ENCODE peak calls at places on chromosomes 16 and 17, in eight cellular contexts. V is cardiac muscle cell, Y is A549, N is heart left ventricle, X is upper lobe of right lung, G is uterus, Z is lung, D is AG10803. M is an unnamed sample.

GRCh38 chr17:10657123-10657522 is at the start of gene MYH3:
- DNase-seq in V (no peak), Y (no peak), N (no peak), X (no peak), G (no peak), Z (no peak), D (no peak), M (no peak)

GRCh38 chr16:87761020-87761506 is 4.7 kb downstream of the KLHDC4 start:
- DNase-seq in V (no peak), Y (no peak), N (no peak), X (no peak), G (no peak), Z (no peak), D (no peak), M (no peak)

GRCh38 chr17:33484559-33484958 is 191.5 kb upstream of the ASIC2 start:
- DNase-seq in V (no peak), Y (no peak), N (no peak), X (no peak), G (no peak), Z (no peak), D (no peak), M (no peak)

GRCh38 chr16:12289175-12290063 is 312.9 kb downstream of the SNX29 start:
- DNase-seq in V (no peak), Y (no peak), N (no peak), X (no peak), G (no peak), Z (peak), D (no peak), M (peak)

GRCh38 chr16:73015612-73016487 is 32.1 kb downstream of the ZFHX3 start:
- DNase-seq in V (no peak), Y (peak), N (no peak), X (peak), G (no peak), Z (peak), D (no peak), M (no peak)

GRCh38 chr17:43956222-43956621 is 2.5 kb upstream of the PYY start:
- DNase-seq in V (no peak), Y (no peak), N (no peak), X (no peak), G (no peak), Z (no peak), D (no peak), M (no peak)

GRCh38 chr17:17161759-17162158 is 44.4 kb downstream of the PLD6 start:
- DNase-seq in V (no peak), Y (no peak), N (no peak), X (no peak), G (no peak), Z (no peak), D (no peak), M (no peak)

GRCh38 chr16:75789237-75789636 is 62.9 kb upstream of the CPHXL start:
- DNase-seq in V (peak), Y (peak), N (no peak), X (no peak), G (no peak), Z (no peak), D (peak), M (peak)

GRCh38 chr17:29713626-29714025 is 90.9 kb upstream of the CORO6 start:
- DNase-seq in V (no peak), Y (no peak), N (no peak), X (no peak), G (no peak), Z (no peak), D (no peak), M (no peak)

GRCh38 chr16:65532218-65532617 is 410.4 kb upstream of the CDH11 start:
- DNase-seq in V (no peak), Y (no peak), N (no peak), X (no peak), G (no peak), Z (no peak), D (no peak), M (no peak)

GRCh38 chr17:73571524-73572130 is 72.6 kb downstream of the SDK2 start:
- DNase-seq in V (no peak), Y (no peak), N (no peak), X (peak), G (no peak), Z (peak), D (no peak), M (no peak)

GRCh38 chr17:9467518-9467917 is 108.1 kb downstream of the STX8 start:
- DNase-seq in V (peak), Y (no peak), N (no peak), X (no peak), G (no peak), Z (no peak), D (no peak), M (no peak)

GRCh38 chr16:79972053-79972704 is 371.6 kb upstream of the MAF start:
- DNase-seq in V (no peak), Y (peak), N (no peak), X (no peak), G (no peak), Z (no peak), D (no peak), M (no peak)

GRCh38 chr16:68234188-68235104 is 1.5 kb downstream of the ESRP2 start:
- DNase-seq in V (no peak), Y (no peak), N (no peak), X (peak), G (no peak), Z (peak), D (no peak), M (no peak)

GRCh38 chr16:6573577-6573976 is 759.1 kb upstream of the RBFOX1 start:
- DNase-seq in V (peak), Y (no peak), N (no peak), X (peak), G (no peak), Z (no peak), D (no peak), M (no peak)

GRCh38 chr16:58026139-58026704 is 668 bp downstream of the MMP15 start:
- DNase-seq in V (no peak), Y (peak), N (peak), X (peak), G (no peak), Z (peak), D (peak), M (peak)

GRCh38 chr16:47695746-47696145 is 234.6 kb downstream of the PHKB start:
- DNase-seq in V (no peak), Y (no peak), N (no peak), X (no peak), G (no peak), Z (no peak), D (no peak), M (no peak)

GRCh38 chr16:50570354-50570753 is 22.2 kb downstream of the NKD1 start:
- DNase-seq in V (no peak), Y (no peak), N (no peak), X (no peak), G (no peak), Z (no peak), D (no peak), M (no peak)

GRCh38 chr16:18931756-18932155 is 5.5 kb upstream of the SMG1 start:
- DNase-seq in V (no peak), Y (no peak), N (peak), X (no peak), G (no peak), Z (no peak), D (no peak), M (no peak)

GRCh38 chr17:6098050-6098449 is 27.9 kb downstream of the WSCD1 start:
- DNase-seq in V (no peak), Y (no peak), N (no peak), X (peak), G (no peak), Z (no peak), D (no peak), M (no peak)

GRCh38 chr17:12973496-12974318 is 44.1 kb downstream of the ELAC2 start:
- DNase-seq in V (peak), Y (no peak), N (no peak), X (peak), G (no peak), Z (no peak), D (no peak), M (no peak)

GRCh38 chr16:28569011-28569410 is 15.3 kb downstream of the SGF29 start:
- DNase-seq in V (no peak), Y (no peak), N (no peak), X (no peak), G (no peak), Z (no peak), D (peak), M (peak)

GRCh38 chr17:28738680-28739384 is 5.0 kb upstream of the TRAF4 start:
- DNase-seq in V (no peak), Y (no peak), N (peak), X (no peak), G (no peak), Z (no peak), D (no peak), M (no peak)

GRCh38 chr17:36082062-36082461 is 7.9 kb downstream of the CCL3 start:
- DNase-seq in V (no peak), Y (no peak), N (no peak), X (no peak), G (no peak), Z (no peak), D (no peak), M (no peak)

GRCh38 chr16:72124148-72124547 is 30.5 kb downstream of the DHX38 start:
- DNase-seq in V (no peak), Y (no peak), N (no peak), X (peak), G (no peak), Z (no peak), D (no peak), M (no peak)

GRCh38 chr16:88630433-88630832 is 7.9 kb upstream of the IL17C start:
- DNase-seq in V (no peak), Y (no peak), N (no peak), X (no peak), G (no peak), Z (no peak), D (no peak), M (no peak)

GRCh38 chr17:39979021-39979660 is 1.5 kb upstream of the PSMD3 start:
- DNase-seq in V (no peak), Y (peak), N (no peak), X (no peak), G (peak), Z (no peak), D (peak), M (peak)

GRCh38 chr16:51409001-51409675 is 258.1 kb upstream of the SALL1 start:
- DNase-seq in V (no peak), Y (no peak), N (no peak), X (no peak), G (peak), Z (no peak), D (peak), M (peak)

GRCh38 chr17:68288804-68289203 is 2.1 kb downstream of the SLC16A6 start:
- DNase-seq in V (no peak), Y (peak), N (no peak), X (no peak), G (no peak), Z (no peak), D (no peak), M (no peak)

GRCh38 chr17:73354423-73355284 is 42.9 kb upstream of the CDC42EP4 start:
- DNase-seq in V (no peak), Y (no peak), N (no peak), X (no peak), G (no peak), Z (no peak), D (no peak), M (no peak)

GRCh38 chr16:82138478-82139285 is 31.3 kb downstream of the MPHOSPH6 start:
- DNase-seq in V (no peak), Y (no peak), N (no peak), X (no peak), G (no peak), Z (no peak), D (no peak), M (no peak)

GRCh38 chr16:88438084-88438870 is 14.8 kb upstream of the ZFPM1 start:
- DNase-seq in V (no peak), Y (no peak), N (no peak), X (no peak), G (no peak), Z (no peak), D (no peak), M (no peak)

GRCh38 chr16:47197536-47198179 is 53.9 kb upstream of the NETO2 start:
- DNase-seq in V (no peak), Y (no peak), N (peak), X (no peak), G (no peak), Z (no peak), D (peak), M (peak)

GRCh38 chr16:70685938-70686375 is at the start of gene MTSS2:
- DNase-seq in V (peak), Y (peak), N (peak), X (peak), G (peak), Z (peak), D (peak), M (peak)

GRCh38 chr16:27449434-27450188 is 47.6 kb downstream of the IL21R start:
- DNase-seq in V (no peak), Y (no peak), N (no peak), X (no peak), G (no peak), Z (no peak), D (no peak), M (no peak)

GRCh38 chr16:58588406-58588805 is 41.2 kb downstream of the CNOT1 start:
- DNase-seq in V (no peak), Y (no peak), N (no peak), X (no peak), G (no peak), Z (no peak), D (no peak), M (no peak)

GRCh38 chr16:69399361-69399760 is 13.6 kb upstream of the TERF2 start:
- DNase-seq in V (no peak), Y (no peak), N (no peak), X (no peak), G (no peak), Z (no peak), D (peak), M (peak)

GRCh38 chr16:2486645-2487516 is 12.0 kb downstream of the TBC1D24 start:
- DNase-seq in V (no peak), Y (no peak), N (peak), X (peak), G (no peak), Z (peak), D (no peak), M (no peak)

GRCh38 chr17:70041575-70041974 is 33.5 kb upstream of the KCNJ16 start:
- DNase-seq in V (no peak), Y (no peak), N (no peak), X (no peak), G (no peak), Z (no peak), D (no peak), M (no peak)

GRCh38 chr16:85525464-85526117 is 87.5 kb upstream of the GSE1 start:
- DNase-seq in V (no peak), Y (no peak), N (no peak), X (no peak), G (no peak), Z (no peak), D (no peak), M (no peak)
- TF ChIP-seq CTCF in V (no peak), Y (no peak), N (no peak), X (no peak), G (no peak), Z (no peak), D (peak), M (no peak)

GRCh38 chr17:79728169-79728907 is 2.4 kb upstream of the ENPP7 start:
- DNase-seq in V (peak), Y (peak), N (peak), X (peak), G (peak), Z (peak), D (peak), M (peak)
- H3K4me3 ChIP-seq in V (no peak), Y (no peak), N (peak), X (peak), G (peak), Z (no peak), D (peak), M (peak)

DNA sequence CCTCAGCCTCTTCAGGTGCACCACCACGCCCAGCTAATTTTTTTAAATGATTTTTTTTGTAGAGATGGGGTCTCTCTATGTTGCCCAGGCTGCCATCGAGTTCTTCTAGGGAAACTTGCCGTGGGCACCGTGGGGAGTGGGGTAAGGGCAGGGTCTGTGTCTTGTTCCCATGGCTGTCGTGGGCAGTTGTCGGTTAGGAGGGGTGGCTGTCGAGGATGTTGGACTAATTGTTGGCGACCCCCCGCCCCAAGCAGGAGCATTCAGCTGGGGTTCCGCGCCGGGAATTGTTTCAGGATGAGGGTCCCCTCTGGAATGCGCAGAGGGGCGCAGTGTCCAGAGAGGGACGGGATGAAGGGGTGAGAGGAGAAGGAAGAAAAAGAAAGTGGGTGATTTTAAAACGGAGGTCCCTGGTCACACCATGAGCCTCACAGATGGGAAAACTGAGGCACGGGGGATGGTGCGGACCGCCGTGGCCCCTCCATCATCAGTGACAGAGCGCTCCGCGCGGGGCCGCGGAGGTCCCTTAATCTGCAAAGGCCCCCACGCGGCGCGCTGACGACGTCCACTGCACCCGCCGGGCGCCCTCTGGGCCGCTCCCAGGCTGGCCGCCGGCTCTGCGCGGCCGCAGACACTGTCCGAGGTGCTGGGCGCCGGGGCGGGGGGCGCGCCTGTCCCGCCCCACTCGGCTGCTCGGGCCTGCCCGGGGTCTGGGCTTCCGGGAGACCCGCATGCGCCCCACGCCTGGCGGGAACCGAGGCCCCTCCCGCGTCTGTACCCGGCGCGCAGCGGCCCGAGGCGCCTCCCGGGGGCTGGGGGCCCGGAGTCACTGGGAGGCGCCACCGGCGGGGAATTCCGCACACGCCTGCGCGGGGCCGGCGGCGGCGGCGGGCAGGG is 763 bp upstream of the RNF213 start:
- DNase-seq in V (peak), Y (peak), N (peak), X (peak), G (peak), Z (peak), D (peak), M (peak)
- TF ChIP-seq CTCF in V (no peak), Y (peak), N (no peak), X (no peak), G (no peak), Z (no peak), D (no peak), M (no peak)

GRCh38 chr17:83111516-83112282 is 32.3 kb downstream of the METRNL start:
- DNase-seq in V (no peak), Y (no peak), N (no peak), X (no peak), G (no peak), Z (no peak), D (no peak), M (no peak)

GRCh38 chr17:83109386-83109785 is 30.0 kb downstream of the METRNL start:
- DNase-seq in V (no peak), Y (no peak), N (no peak), X (no peak), G (no peak), Z (no peak), D (no peak), M (no peak)

GRCh38 chr17:83109793-83110645 is 30.6 kb downstream of the METRNL start:
- DNase-seq in V (peak), Y (peak), N (peak), X (peak), G (peak), Z (peak), D (peak), M (peak)

GRCh38 chr17:83108709-83109108 is 29.3 kb downstream of the METRNL start:
- DNase-seq in V (no peak), Y (no peak), N (no peak), X (no peak), G (no peak), Z (no peak), D (no peak), M (no peak)

GRCh38 chr17:83110755-83111154 is 31.3 kb downstream of the METRNL start:
- DNase-seq in V (no peak), Y (no peak), N (peak), X (no peak), G (no peak), Z (no peak), D (peak), M (peak)
- H3K4me3 ChIP-seq in V (no peak), Y (peak), N (peak), X (peak), G (no peak), Z (no peak), D (peak), M (peak)

GRCh38 chr16:31077024-31077423 is 2.8 kb downstream of the ZNF646 start:
- DNase-seq in V (no peak), Y (no peak), N (no peak), X (no peak), G (no peak), Z (no peak), D (no peak), M (no peak)
- TF ChIP-seq CTCF in V (no peak), Y (no peak), N (no peak), X (no peak), G (no peak), Z (no peak), D (no peak), M (no peak)

DNA sequence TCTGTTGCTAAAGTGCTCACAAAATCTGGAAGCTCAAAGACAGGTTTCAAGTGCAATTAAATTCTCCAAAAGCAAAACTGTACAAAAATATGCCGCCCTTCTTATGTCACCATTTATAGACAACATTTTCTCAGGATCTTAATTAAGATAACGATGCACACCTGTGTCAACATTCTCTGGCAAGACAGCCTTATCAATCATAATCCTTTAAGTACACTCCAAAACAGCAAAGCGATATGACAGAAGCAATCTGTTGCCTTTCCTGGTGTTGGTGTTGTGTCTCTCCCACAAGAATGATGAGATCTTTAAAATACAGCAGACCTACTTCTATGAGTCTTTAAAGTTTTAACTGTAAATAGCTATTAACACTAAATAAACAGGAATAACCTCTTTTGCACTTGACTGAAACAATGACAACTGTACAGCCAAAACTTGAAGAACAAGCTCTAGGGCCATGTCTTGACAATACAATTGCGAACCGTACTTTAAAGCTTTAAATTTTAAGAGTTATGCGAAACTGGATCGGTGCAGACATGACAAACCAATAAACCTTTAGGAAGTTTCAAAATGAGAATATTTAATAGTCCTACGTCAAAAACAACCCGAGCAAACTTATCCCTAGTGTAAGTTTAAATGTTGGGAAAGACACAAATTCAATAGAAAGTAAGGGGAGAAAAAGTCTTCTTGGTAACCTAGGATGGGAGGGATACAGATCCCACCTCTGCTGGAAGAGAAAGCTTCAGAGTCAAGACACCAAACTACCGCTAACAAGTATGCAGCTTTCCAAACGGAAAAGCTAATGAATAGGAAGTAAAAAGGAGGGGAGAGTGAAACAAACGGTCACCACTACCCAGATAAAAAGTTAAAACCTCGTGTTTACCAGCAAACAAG is 3.3 kb upstream of the IRX5 start:
- DNase-seq in V (peak), Y (no peak), N (no peak), X (no peak), G (no peak), Z (no peak), D (no peak), M (peak)
- H3K4me3 ChIP-seq in V (peak), Y (peak), N (peak), X (peak), G (peak), Z (peak), D (peak), M (peak)